ENCODE peak calls at places on chromosome 6, in five cellular contexts. U, O, H, V and Z are unnamed samples. For H3K27me3, the result is how much of the 10 kb centered on the place peaks cover.

GRCh38 chr6:6711832-6712231 is 123.3 kb downstream of the LY86 start:
- DNase-seq in U (no peak), V (no peak), O (no peak), H (no peak), Z (no peak)

GRCh38 chr6:124577734-124578281 is 384.4 kb upstream of the RNF217 start:
- DNase-seq in H (no peak), V (no peak), U (no peak), O (peak), Z (no peak)

GRCh38 chr6:38578075-38578474 is 61.7 kb downstream of the BTBD9 start:
- DNase-seq in V (no peak), U (no peak), O (no peak), H (no peak), Z (no peak)

GRCh38 chr6:149563203-149563927 is 2.8 kb upstream of the GINM1 start:
- DNase-seq in H (no peak), V (no peak), O (no peak), U (no peak), Z (no peak)

GRCh38 chr6:41685641-41686380 is 47.5 kb downstream of the MDFI start:
- DNase-seq in V (no peak), U (no peak), H (no peak), O (no peak), Z (no peak)

GRCh38 chr6:151409679-151410078 is 18.3 kb upstream of the ZBTB2 start:
- DNase-seq in V (no peak), U (no peak), O (no peak), H (no peak), Z (no peak)

GRCh38 chr6:90000864-90001731 is 106.8 kb downstream of the GJA10 start:
- DNase-seq in U (peak), H (no peak), O (no peak), V (no peak), Z (no peak)

GRCh38 chr6:36718560-36718959 is 20.9 kb downstream of the RAB44 start:
- DNase-seq in O (no peak), H (no peak), V (no peak), U (no peak), Z (no peak)

GRCh38 chr6:45293306-45293705 is 34.8 kb upstream of the RUNX2 start:
- DNase-seq in H (no peak), U (no peak), O (no peak), V (no peak), Z (no peak)

GRCh38 chr6:130033999-130034814 is 15.8 kb downstream of the L3MBTL3 start:
- DNase-seq in U (no peak), H (no peak), V (no peak), O (no peak), Z (no peak)

GRCh38 chr6:28770732-28771131 is 153.1 kb downstream of the TRIM27 start:
- DNase-seq in H (no peak), V (no peak), O (no peak), U (no peak), Z (no peak)
- H3K27me3 ChIP-seq in H (half or more), V (under half), O (half or more), U (under half), Z (under half)

GRCh38 chr6:165844801-165845364 is 181.8 kb upstream of the PDE10A start:
- DNase-seq in H (no peak), U (no peak), V (no peak), O (no peak), Z (no peak)
- H3K27me3 ChIP-seq in H (under half), U (under half), V (under half), O (under half), Z (under half)

GRCh38 chr6:108097882-108098281 is 23.3 kb upstream of the OSTM1 start:
- DNase-seq in V (no peak), H (no peak), U (peak), O (no peak), Z (no peak)

GRCh38 chr6:108102965-108103364 is 28.4 kb upstream of the OSTM1 start:
- DNase-seq in V (no peak), O (no peak), U (no peak), H (no peak), Z (no peak)

GRCh38 chr6:108105584-108105983 is 31.0 kb upstream of the OSTM1 start:
- DNase-seq in V (no peak), U (no peak), H (no peak), O (no peak), Z (no peak)

DNA sequence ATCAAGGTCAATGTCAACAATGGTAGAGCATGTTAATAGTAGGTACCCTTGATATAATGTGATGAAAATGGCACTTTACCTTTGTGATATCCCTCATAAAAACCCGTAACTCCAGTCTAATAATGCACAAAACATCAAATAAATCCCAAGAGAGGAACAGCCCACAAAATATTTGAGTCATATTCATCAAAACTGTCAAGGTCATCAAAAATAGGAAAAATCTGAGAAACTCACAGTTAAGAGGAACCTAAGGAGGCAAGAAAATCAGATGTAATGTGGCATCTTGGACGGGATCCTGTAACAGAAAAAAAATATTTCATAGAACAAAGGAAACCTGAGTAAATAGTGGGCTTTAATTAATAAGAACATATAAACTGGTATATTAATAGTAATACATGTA is 25.5 kb upstream of the OSTM1 start:
- DNase-seq in O (no peak), U (no peak), V (no peak), H (no peak), Z (no peak)
- H3K27me3 ChIP-seq in O (under half), U (under half), V (under half), H (under half), Z (under half)

DNA sequence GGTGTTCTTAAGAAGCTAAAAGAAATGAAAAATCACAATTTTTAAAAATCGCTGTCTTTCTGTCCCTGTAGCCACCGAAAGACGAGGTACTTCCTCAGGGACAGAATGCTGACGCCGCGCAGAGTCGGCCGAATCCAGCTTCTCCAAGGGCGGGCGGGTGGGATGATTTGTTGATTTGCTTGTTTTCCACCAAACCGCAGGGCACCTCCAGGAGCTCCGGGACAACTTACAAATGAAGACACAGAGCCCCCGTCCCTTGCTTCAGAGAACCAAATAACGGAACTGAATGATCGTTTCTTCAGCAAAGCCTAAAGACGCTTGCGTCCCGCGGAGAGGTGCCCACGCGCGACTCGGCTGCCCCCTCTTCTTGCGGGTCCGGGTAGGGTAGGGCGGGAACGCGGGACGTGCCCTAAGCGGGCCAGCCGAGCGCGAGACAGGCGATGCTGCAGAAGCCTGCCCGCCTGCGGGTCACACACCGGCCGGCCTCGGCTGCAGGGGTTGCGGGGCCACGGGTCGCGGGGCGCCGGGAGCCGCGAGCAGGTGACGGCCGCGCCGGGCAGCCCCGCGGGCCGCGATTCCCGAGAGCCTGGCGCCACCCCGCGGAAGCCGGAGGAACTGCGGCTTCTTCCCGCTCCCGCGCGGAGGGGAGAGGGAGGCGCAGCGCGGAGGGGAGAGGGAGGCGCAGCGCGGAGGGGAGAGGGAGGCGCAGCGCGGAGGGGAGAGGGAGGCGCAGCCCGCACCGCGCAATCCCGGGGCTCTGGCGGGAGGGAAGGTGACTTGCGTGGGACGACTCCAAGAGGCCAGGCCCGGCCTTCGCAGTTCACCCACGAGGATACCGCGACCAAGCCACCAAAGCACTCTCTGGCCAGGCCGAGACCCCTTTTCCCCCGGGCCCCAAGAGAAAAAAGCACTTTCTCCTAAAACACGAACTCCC is 7.7 kb upstream of the FOXF2 start:
- DNase-seq in V (no peak), H (peak), O (peak), U (peak), Z (no peak)
- H3K27me3 ChIP-seq in V (under half), H (under half), O (half or more), U (under half), Z (under half)

GRCh38 chr6:43296780-43297494 is 1.1 kb upstream of the SLC22A7 start:
- DNase-seq in U (no peak), V (no peak), H (no peak), O (no peak), Z (no peak)
- H3K27me3 ChIP-seq in U (under half), V (under half), H (under half), O (under half), Z (under half)

DNA sequence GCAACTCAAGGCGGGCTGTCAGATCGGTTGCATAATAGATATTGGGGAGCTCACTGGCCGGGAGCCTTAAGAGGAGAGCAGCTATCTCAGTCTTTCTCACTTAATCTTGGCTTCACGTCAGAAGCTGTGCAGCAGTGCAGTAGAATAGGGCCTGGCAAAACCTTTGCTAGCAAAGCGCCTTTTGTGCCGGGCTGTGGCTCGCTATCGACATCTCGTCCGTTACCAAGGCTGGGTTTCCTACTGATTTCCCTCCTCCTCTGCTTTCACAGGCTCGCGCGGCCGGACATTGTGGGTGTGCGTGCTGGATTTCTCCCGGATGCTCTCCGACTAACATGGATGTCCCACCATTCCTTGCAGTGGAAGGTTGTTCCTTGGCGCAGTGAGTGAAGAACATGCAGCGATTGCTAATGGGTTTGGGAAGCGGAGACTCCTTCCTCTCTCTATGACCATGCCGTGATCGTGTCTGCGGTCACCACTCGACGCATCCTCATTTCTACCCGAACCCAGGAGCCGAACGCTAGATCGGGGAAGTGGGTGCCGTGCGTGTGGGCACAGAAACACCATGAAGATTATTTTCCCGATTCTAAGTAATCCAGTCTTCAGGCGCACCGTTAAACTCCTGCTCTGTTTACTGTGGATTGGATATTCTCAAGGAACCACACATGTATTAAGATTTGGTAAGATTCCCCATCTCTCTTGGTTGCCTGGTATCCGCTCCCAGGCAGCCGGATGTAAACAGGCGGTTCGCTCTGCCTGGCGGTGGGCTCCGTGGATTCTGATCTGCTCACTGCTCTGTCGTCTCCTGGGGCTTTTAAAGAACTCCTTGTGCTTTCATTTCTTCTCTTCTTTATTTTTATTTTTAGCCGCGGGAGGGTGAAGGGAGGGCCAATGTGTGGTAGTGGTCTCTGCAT is 5.5 kb downstream of the GRIK2 start:
- DNase-seq in H (no peak), V (no peak), U (no peak), O (peak), Z (no peak)
- H3K27me3 ChIP-seq in H (under half), V (under half), U (under half), O (half or more), Z (under half)

DNA sequence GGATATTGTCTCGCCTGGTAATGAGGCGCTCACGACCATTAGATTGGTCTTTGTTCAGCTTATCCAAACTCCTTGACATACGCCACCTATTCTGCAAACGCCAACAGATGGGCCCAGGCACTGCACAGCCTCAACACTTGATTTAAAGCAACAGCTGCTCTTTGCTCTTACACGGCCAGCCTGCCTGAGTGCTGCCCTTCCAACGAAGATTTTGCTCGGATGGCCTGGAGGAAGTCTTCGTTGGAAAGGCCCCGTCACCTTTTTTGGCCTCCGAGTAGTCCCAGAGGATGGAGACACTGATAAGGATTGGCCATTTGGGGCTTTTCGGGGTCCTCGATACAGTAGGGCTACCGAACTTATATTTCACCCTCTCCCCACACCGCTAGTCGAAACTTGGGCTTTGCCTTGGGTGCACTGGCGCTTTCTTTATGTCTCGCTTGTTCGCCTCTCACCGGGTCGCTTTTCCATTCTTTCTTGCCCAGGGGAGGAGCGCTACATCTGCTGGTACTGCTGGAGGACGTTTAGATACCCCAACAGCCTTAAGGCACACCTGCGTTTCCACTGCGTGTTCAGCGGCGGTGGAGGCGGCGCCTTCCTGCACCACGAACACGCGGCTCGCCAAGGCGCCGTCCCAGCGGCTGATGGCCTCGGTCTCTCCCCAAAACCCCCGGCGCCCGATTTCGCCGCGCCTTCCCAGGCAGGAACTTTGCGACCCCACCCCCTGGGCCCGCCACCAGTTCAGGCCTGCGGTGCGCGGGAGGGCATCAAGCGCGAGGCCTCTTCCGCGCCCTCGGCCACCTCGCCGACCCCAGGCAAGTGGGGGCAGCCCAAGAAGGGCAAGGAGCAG is 6.1 kb downstream of the PRDM13 start:
- DNase-seq in O (peak), H (no peak), U (peak), V (no peak), Z (no peak)
- H3K27me3 ChIP-seq in O (half or more), H (half or more), U (under half), V (under half), Z (half or more)

GRCh38 chr6:84769247-84769646 is 4.8 kb upstream of the TBX18 start:
- DNase-seq in H (no peak), O (no peak), U (no peak), V (no peak), Z (no peak)

GRCh38 chr6:84766796-84767590 is 2.6 kb upstream of the TBX18 start:
- DNase-seq in H (no peak), O (peak), U (no peak), V (no peak), Z (no peak)

GRCh38 chr6:84768442-84769174 is 4.2 kb upstream of the TBX18 start:
- DNase-seq in V (no peak), U (peak), O (no peak), H (no peak), Z (no peak)

GRCh38 chr6:84766118-84766683 is 1.8 kb upstream of the TBX18 start:
- DNase-seq in V (no peak), O (peak), U (no peak), H (no peak), Z (no peak)

GRCh38 chr6:84767591-84768201 is 3.3 kb upstream of the TBX18 start:
- DNase-seq in U (no peak), O (no peak), V (no peak), H (no peak), Z (no peak)
- H3K27me3 ChIP-seq in U (under half), O (half or more), V (under half), H (under half), Z (under half)

GRCh38 chr6:100445512-100445911 is 19.2 kb downstream of the SIM1 start:
- DNase-seq in V (no peak), O (no peak), H (no peak), U (no peak), Z (no peak)
- H3K27me3 ChIP-seq in V (under half), O (half or more), H (under half), U (under half), Z (under half)

GRCh38 chr6:127515234-127515793 is 3.8 kb downstream of the MTCL3 start:
- DNase-seq in U (no peak), O (no peak), H (peak), V (no peak), Z (no peak)
- H3K27me3 ChIP-seq in U (under half), O (under half), H (under half), V (under half), Z (under half)